ENCODE peak calls at places on chromosomes 13 and 19, in seven cellular contexts. Q is stomach, R is ascending aorta, I is osteoblast, C is heart left ventricle, M is fibroblast of lung, B is endothelial cell of umbilical vein. P is an unnamed sample. For H3K4me1, the result is how much of the 10 kb centered on the place peaks cover.

GRCh38 chr19:40521276-40521675 is 54.5 kb downstream of the SPTBN4 start:
- DNase-seq in Q (no peak), R (no peak), I (no peak), C (no peak), M (no peak), B (no peak), P (no peak)

GRCh38 chr19:50720181-50720920 is 749 bp upstream of the SHANK1 start:
- DNase-seq in Q (no peak), R (no peak), I (peak), C (no peak), M (no peak), B (no peak), P (no peak)

GRCh38 chr13:90395846-90396245 is 951.6 kb upstream of the MIR17HG start:
- DNase-seq in Q (no peak), R (no peak), I (no peak), C (no peak), M (no peak), B (no peak), P (no peak)

GRCh38 chr13:50511877-50512332 is 331.6 kb downstream of the DLEU7 start:
- DNase-seq in Q (no peak), R (no peak), I (no peak), C (no peak), M (no peak), B (no peak), P (no peak)

GRCh38 chr13:30561506-30561905 is 56.2 kb upstream of the USPL1 start:
- DNase-seq in Q (no peak), R (no peak), I (no peak), C (no peak), M (peak), B (no peak), P (no peak)

GRCh38 chr13:44283598-44283997 is 90.0 kb upstream of the SERP2 start:
- DNase-seq in Q (no peak), R (no peak), I (no peak), C (no peak), M (no peak), B (no peak), P (no peak)

GRCh38 chr13:61110804-61111203 is 304.8 kb downstream of the PCDH20 start:
- DNase-seq in Q (no peak), R (no peak), I (no peak), C (no peak), M (no peak), B (no peak), P (no peak)

GRCh38 chr19:52007436-52007804 is 591 bp downstream of the ZNF615 start:
- DNase-seq in Q (no peak), R (no peak), I (peak), C (no peak), M (peak), B (no peak), P (peak)

GRCh38 chr13:23578411-23579071 is 8.3 kb downstream of the TNFRSF19 start:
- DNase-seq in Q (peak), R (peak), I (peak), C (peak), M (peak), B (peak), P (peak)

GRCh38 chr13:113207890-113208423 is 512 bp downstream of the PCID2 start:
- DNase-seq in Q (no peak), R (peak), I (peak), C (no peak), M (peak), B (peak), P (no peak)

GRCh38 chr13:53191091-53191490 is 162.5 kb downstream of the OLFM4 start:
- DNase-seq in Q (no peak), R (no peak), I (no peak), C (no peak), M (peak), B (no peak), P (no peak)

GRCh38 chr13:42275098-42275471 is 3.1 kb downstream of the AKAP11 start:
- DNase-seq in Q (no peak), R (no peak), I (no peak), C (no peak), M (no peak), B (no peak), P (no peak)

GRCh38 chr13:102141625-102142472 is 260.0 kb downstream of the FGF14 start:
- DNase-seq in Q (no peak), R (no peak), I (no peak), C (no peak), M (peak), B (peak), P (no peak)

GRCh38 chr19:55487884-55488687 is at the start of gene SSC5D:
- DNase-seq in Q (no peak), R (no peak), I (peak), C (peak), M (peak), B (no peak), P (no peak)

GRCh38 chr13:83881917-83882625 is at the start of gene SLITRK1:
- DNase-seq in Q (no peak), R (no peak), I (peak), C (no peak), M (peak), B (no peak), P (peak)

GRCh38 chr13:108154421-108154858 is 60.9 kb downstream of the LIG4 start:
- DNase-seq in Q (peak), R (no peak), I (no peak), C (no peak), M (peak), B (no peak), P (no peak)

GRCh38 chr13:50529154-50529882 is 314.2 kb downstream of the DLEU7 start:
- DNase-seq in Q (peak), R (peak), I (peak), C (peak), M (peak), B (peak), P (peak)

GRCh38 chr13:41136396-41137031 is 3.9 kb upstream of the KBTBD6 start:
- DNase-seq in Q (no peak), R (no peak), I (no peak), C (no peak), M (no peak), B (no peak), P (no peak)

GRCh38 chr19:32068805-32069204 is 276.6 kb upstream of the ZNF507 start:
- DNase-seq in Q (no peak), R (no peak), I (no peak), C (no peak), M (no peak), B (no peak), P (no peak)

GRCh38 chr19:23116802-23117571 is at the start of gene ZNF730:
- DNase-seq in Q (no peak), R (no peak), I (peak), C (peak), M (peak), B (peak), P (peak)

GRCh38 chr19:11538232-11539036 is at the start of gene CNN1:
- DNase-seq in Q (peak), R (peak), I (peak), C (peak), M (peak), B (peak), P (no peak)

GRCh38 chr13:83620535-83621220 is 261.6 kb downstream of the SLITRK1 start:
- DNase-seq in Q (no peak), R (no peak), I (peak), C (no peak), M (peak), B (no peak), P (no peak)

GRCh38 chr13:107838592-107839161 is 376.7 kb downstream of the LIG4 start:
- DNase-seq in Q (no peak), R (no peak), I (no peak), C (no peak), M (no peak), B (no peak), P (no peak)

GRCh38 chr13:23161176-23161825 is 19.5 kb upstream of the SGCG start:
- DNase-seq in Q (no peak), R (no peak), I (peak), C (no peak), M (no peak), B (no peak), P (no peak)

GRCh38 chr19:42528354-42529247 is at the start of gene CEACAM1:
- DNase-seq in Q (peak), R (peak), I (peak), C (no peak), M (no peak), B (peak), P (no peak)

GRCh38 chr19:38685666-38686529 is 38.4 kb downstream of the ACTN4 start:
- DNase-seq in Q (no peak), R (no peak), I (peak), C (no peak), M (peak), B (peak), P (peak)

GRCh38 chr19:32067686-32068085 is 277.7 kb upstream of the ZNF507 start:
- DNase-seq in Q (no peak), R (no peak), I (no peak), C (no peak), M (no peak), B (no peak), P (no peak)

GRCh38 chr19:48513289-48514122 is 1.9 kb upstream of the LMTK3 start:
- DNase-seq in Q (peak), R (peak), I (peak), C (peak), M (peak), B (peak), P (peak)

GRCh38 chr19:43101950-43102349 is 19.4 kb upstream of the PSG2 start:
- DNase-seq in Q (no peak), R (no peak), I (no peak), C (no peak), M (no peak), B (no peak), P (no peak)

GRCh38 chr13:112722433-112723250 is 32.8 kb downstream of the ATP11A start:
- DNase-seq in Q (peak), R (no peak), I (peak), C (no peak), M (peak), B (peak), P (peak)

GRCh38 chr19:4909172-4909896 is at the start of gene UHRF1:
- DNase-seq in Q (no peak), R (no peak), I (peak), C (no peak), M (peak), B (no peak), P (peak)

GRCh38 chr13:49669735-49670309 is 21.5 kb downstream of the EBPL start:
- DNase-seq in Q (peak), R (no peak), I (no peak), C (no peak), M (peak), B (peak), P (no peak)

GRCh38 chr13:45179428-45179827 is 21.4 kb downstream of the KCTD4 start:
- DNase-seq in Q (no peak), R (no peak), I (no peak), C (no peak), M (peak), B (no peak), P (no peak)

GRCh38 chr19:7340959-7341837 is 7.5 kb upstream of the ARHGEF18 start:
- DNase-seq in Q (peak), R (peak), I (peak), C (peak), M (peak), B (peak), P (peak)

GRCh38 chr19:7346488-7346971 is 2.2 kb upstream of the ARHGEF18 start:
- DNase-seq in Q (no peak), R (peak), I (no peak), C (no peak), M (no peak), B (no peak), P (no peak)

GRCh38 chr19:7337380-7338194 is 11.2 kb upstream of the ARHGEF18 start:
- DNase-seq in Q (no peak), R (no peak), I (no peak), C (no peak), M (no peak), B (no peak), P (no peak)

GRCh38 chr19:7336321-7336973 is 12.3 kb upstream of the ARHGEF18 start:
- DNase-seq in Q (no peak), R (no peak), I (no peak), C (no peak), M (no peak), B (no peak), P (no peak)

GRCh38 chr19:7342143-7342542 is 6.6 kb upstream of the ARHGEF18 start:
- DNase-seq in Q (no peak), R (no peak), I (no peak), C (no peak), M (no peak), B (no peak), P (no peak)
- H3K4me1 ChIP-seq in Q (under half), R (under half), I (under half), C (under half), M (under half), B (under half), P (under half)

GRCh38 chr19:16586477-16586871 is 14.3 kb upstream of the SLC35E1 start:
- DNase-seq in Q (no peak), R (no peak), I (no peak), C (no peak), M (no peak), B (no peak), P (no peak)
- H3K4me1 ChIP-seq in Q (half or more), R (under half), I (under half), C (under half), M (under half), B (under half), P (under half)

DNA sequence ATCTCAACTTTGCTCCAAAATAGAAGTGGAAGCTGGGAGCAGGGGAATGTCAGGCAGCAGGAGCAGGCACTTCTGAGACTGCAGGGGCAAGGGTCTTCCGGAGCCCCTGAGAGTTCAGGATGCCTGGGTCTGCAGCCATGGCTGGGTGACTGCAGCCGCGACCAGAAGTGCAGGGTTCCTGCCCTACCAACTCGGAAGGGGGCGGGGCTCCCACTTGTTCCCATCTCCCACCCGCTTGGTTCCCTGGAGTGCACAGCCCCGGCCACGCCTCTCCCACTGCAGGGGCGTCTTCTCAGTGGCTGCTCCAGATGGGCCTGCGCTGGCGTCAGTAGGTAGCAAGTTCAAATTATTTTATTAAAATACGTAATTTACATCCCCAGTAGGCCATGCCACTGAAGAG is 1631.7 kb downstream of the OLFM4 start:
- DNase-seq in Q (no peak), R (no peak), I (no peak), C (no peak), M (no peak), B (no peak), P (no peak)
- H3K4me1 ChIP-seq in Q (under half), R (under half), I (under half), C (under half), M (under half), B (under half), P (under half)

GRCh38 chr13:110261166-110262081 is 45.5 kb downstream of the COL4A1 start:
- DNase-seq in Q (no peak), R (peak), I (no peak), C (no peak), M (no peak), B (peak), P (no peak)
- H3K4me1 ChIP-seq in Q (half or more), R (under half), I (under half), C (under half), M (under half), B (half or more), P (under half)

P was measured in pancreas.